ENCODE peak calls at places on chromosomes 5 and 9, in six cellular contexts. One of them, this sample, is unnamed.

GRCh38 chr5:171475551-171476035 is 56.1 kb downstream of the FGF18 start:
- DNase-seq in stomach: no peak
- DNase-seq in H1: no peak
- DNase-seq in mammary epithelial cell: peak; percentile 8
- DNase-seq in mesendoderm: no peak
- DNase-seq in IMR-90: no peak
- DNase-seq in this sample: no peak

GRCh38 chr5:151016700-151017099 is 3.7 kb upstream of the GPX3 start:
- DNase-seq in stomach: no peak
- DNase-seq in mesendoderm: no peak
- DNase-seq in H1: no peak
- DNase-seq in IMR-90: no peak
- DNase-seq in mammary epithelial cell: no peak
- DNase-seq in this sample: no peak

GRCh38 chr5:104951829-104952228 is 1389.2 kb upstream of the NUDT12 start:
- DNase-seq in H1: no peak
- DNase-seq in IMR-90: no peak
- DNase-seq in mammary epithelial cell: no peak
- DNase-seq in stomach: no peak
- DNase-seq in mesendoderm: peak; percentile 7
- DNase-seq in this sample: no peak

GRCh38 chr5:128258387-128258786 is 174.8 kb downstream of the SLC12A2 start:
- DNase-seq in IMR-90: no peak
- DNase-seq in mammary epithelial cell: no peak
- DNase-seq in mesendoderm: no peak
- DNase-seq in stomach: no peak
- DNase-seq in H1: no peak
- DNase-seq in this sample: no peak

GRCh38 chr9:134228649-134229048 is 64.3 kb upstream of the RNU6ATAC start:
- DNase-seq in IMR-90: no peak
- DNase-seq in mammary epithelial cell: no peak
- DNase-seq in H1: no peak
- DNase-seq in stomach: no peak
- DNase-seq in mesendoderm: no peak
- DNase-seq in this sample: no peak

GRCh38 chr5:39080597-39081204 is 6.5 kb upstream of the RICTOR start:
- DNase-seq in IMR-90: peak; percentile 73
- DNase-seq in mammary epithelial cell: peak; percentile 65
- DNase-seq in H1: no peak
- DNase-seq in stomach: peak; percentile 50
- DNase-seq in mesendoderm: peak; percentile 75
- DNase-seq in this sample: peak; percentile 26

GRCh38 chr5:125865166-125865815 is 557.9 kb upstream of the GRAMD2B start:
- DNase-seq in mesendoderm: no peak
- DNase-seq in IMR-90: peak; percentile 3
- DNase-seq in stomach: no peak
- DNase-seq in mammary epithelial cell: peak; percentile 56
- DNase-seq in H1: no peak
- DNase-seq in this sample: no peak

GRCh38 chr5:69502375-69503143 is 10.0 kb downstream of the OCLN start:
- DNase-seq in IMR-90: peak; percentile 87
- DNase-seq in stomach: no peak
- DNase-seq in H1: no peak
- DNase-seq in mesendoderm: peak; percentile 51
- DNase-seq in mammary epithelial cell: peak; percentile 88
- DNase-seq in this sample: peak; percentile 60

GRCh38 chr9:89522261-89522978 is 24.5 kb upstream of the SEMA4D start:
- DNase-seq in H1: no peak
- DNase-seq in IMR-90: no peak
- DNase-seq in stomach: peak; percentile 49
- DNase-seq in mammary epithelial cell: no peak
- DNase-seq in mesendoderm: no peak
- DNase-seq in this sample: no peak

GRCh38 chr5:179148703-179149170 is 88.6 kb downstream of the ZNF354C start:
- DNase-seq in mammary epithelial cell: no peak
- DNase-seq in stomach: no peak
- DNase-seq in IMR-90: no peak
- DNase-seq in H1: no peak
- DNase-seq in mesendoderm: no peak
- DNase-seq in this sample: no peak

GRCh38 chr9:82456621-82457020 is 468.0 kb downstream of the SPATA31D1 start:
- DNase-seq in stomach: no peak
- DNase-seq in IMR-90: peak; percentile 76
- DNase-seq in H1: no peak
- DNase-seq in mammary epithelial cell: peak; percentile 50
- DNase-seq in mesendoderm: no peak
- DNase-seq in this sample: peak; percentile 33

GRCh38 chr5:17190242-17190778 is 27.1 kb upstream of the BASP1 start:
- DNase-seq in H1: no peak
- DNase-seq in mammary epithelial cell: peak; percentile 29
- DNase-seq in mesendoderm: peak; percentile 76
- DNase-seq in stomach: no peak
- DNase-seq in IMR-90: peak; percentile 84
- DNase-seq in this sample: no peak

GRCh38 chr9:19876569-19877316 is 87.9 kb upstream of the SLC24A2 start:
- DNase-seq in mesendoderm: no peak
- DNase-seq in mammary epithelial cell: peak; percentile 41
- DNase-seq in H1: no peak
- DNase-seq in IMR-90: no peak
- DNase-seq in stomach: no peak
- DNase-seq in this sample: no peak

GRCh38 chr5:17248999-17249634 is 31.7 kb downstream of the BASP1 start:
- DNase-seq in H1: no peak
- DNase-seq in stomach: no peak
- DNase-seq in IMR-90: peak; percentile 99
- DNase-seq in mesendoderm: peak; percentile 94
- DNase-seq in mammary epithelial cell: peak; percentile 96
- DNase-seq in this sample: peak; percentile 81

GRCh38 chr5:151483176-151483575 is 35.8 kb downstream of the SLC36A1 start:
- DNase-seq in stomach: no peak
- DNase-seq in H1: no peak
- DNase-seq in mesendoderm: no peak
- DNase-seq in mammary epithelial cell: no peak
- DNase-seq in IMR-90: peak; percentile 46
- DNase-seq in this sample: no peak

GRCh38 chr5:168443950-168444700 is 42.1 kb upstream of the RARS1 start:
- DNase-seq in stomach: no peak
- DNase-seq in mesendoderm: no peak
- DNase-seq in IMR-90: peak; percentile 75
- DNase-seq in mammary epithelial cell: no peak
- DNase-seq in H1: no peak
- DNase-seq in this sample: no peak

GRCh38 chr5:150322202-150322601 is 19.5 kb upstream of the ARSI start:
- DNase-seq in IMR-90: peak; percentile 87
- DNase-seq in mesendoderm: no peak
- DNase-seq in H1: no peak
- DNase-seq in stomach: no peak
- DNase-seq in mammary epithelial cell: peak; percentile 85
- DNase-seq in this sample: peak; percentile 66

DNA sequence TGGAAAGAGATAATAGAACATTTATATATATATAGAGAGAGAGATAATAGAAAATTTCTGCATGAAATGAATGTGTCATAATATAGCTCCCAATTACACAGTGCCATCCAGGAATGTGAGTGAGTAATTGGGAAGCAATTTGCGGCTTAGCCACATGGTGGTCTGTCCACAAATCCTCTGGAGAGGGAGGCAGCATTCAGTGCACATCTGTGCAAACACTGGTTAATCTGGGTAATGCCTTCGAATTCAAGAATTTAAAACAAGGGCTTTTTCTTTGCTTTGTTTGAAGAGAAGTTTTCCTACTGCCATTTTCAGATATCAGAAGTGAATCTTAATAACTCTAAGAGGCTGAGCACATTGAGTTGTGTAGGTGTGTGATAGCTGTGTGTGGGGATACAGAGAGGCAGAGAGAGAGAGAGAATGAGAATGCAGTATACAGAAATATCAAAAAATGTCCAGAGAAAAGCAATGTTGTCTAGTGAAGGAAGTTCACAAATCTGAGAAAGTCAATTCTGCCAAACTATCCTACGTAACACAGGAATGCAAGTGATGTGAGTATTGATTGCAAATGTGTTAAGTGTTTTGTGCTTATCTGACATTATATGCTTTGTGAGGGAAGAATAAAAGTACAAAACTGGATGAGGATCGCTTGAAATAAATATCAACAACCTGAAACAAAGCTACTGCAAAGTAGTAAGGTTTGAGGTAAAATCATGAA is 134.6 kb downstream of the EDIL3 start:
- DNase-seq in mesendoderm: peak; percentile 56
- DNase-seq in mammary epithelial cell: no peak
- DNase-seq in IMR-90: peak; percentile 79
- DNase-seq in H1: no peak
- DNase-seq in stomach: no peak
- DNase-seq in this sample: no peak
- H3K27ac ChIP-seq in mesendoderm: no peak overlapping the region
- H3K27ac ChIP-seq in mammary epithelial cell: no peak overlapping the region
- H3K27ac ChIP-seq in IMR-90: no peak overlapping the region
- H3K27ac ChIP-seq in H1: no peak overlapping the region
- H3K27ac ChIP-seq in stomach: no peak overlapping the region
- H3K27ac ChIP-seq in this sample: no peak overlapping the region

DNA sequence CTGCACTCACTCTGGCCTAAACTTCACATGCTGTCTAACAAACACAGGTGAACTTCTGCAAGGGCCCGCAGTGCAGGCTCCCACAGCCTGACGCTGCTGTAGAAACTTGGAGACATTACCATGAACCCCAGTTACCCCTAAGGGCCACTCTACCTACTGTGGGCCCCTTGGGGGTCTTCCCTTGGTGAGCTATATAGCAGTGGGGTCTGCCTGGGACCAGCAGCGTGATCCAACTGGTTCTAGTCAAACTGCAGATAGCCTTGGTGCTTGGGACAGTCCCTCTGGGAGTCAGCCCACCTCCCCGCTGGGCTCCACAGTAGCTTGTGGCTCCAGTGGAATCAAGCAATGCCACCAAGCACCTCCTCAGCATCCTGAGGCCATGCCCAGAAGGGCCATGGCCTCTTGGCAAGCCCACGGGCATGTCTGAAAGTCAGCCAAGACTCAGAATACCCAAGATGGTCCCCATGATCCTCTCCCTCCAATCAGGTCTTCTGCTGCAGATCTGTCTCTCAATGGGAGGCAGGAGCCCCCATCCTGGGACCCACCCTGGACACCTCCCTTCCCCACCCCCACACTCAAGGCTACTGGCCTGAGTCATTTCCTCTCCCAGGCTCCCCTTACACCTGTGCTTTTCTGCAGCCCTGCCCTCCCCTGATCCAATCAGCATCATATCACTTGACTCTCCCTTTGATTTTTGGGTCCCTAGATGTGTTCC is 230.0 kb upstream of the IRX1 start:
- DNase-seq in IMR-90: no peak
- DNase-seq in stomach: no peak
- DNase-seq in mammary epithelial cell: no peak
- DNase-seq in mesendoderm: no peak
- DNase-seq in H1: no peak
- DNase-seq in this sample: no peak
- H3K27ac ChIP-seq in IMR-90: no peak overlapping the region
- H3K27ac ChIP-seq in stomach: no peak overlapping the region
- H3K27ac ChIP-seq in mammary epithelial cell: no peak overlapping the region
- H3K27ac ChIP-seq in mesendoderm: no peak overlapping the region
- H3K27ac ChIP-seq in H1: no peak overlapping the region
- H3K27ac ChIP-seq in this sample: no peak overlapping the region

GRCh38 chr9:113772121-113772885 is 103.8 kb upstream of the ZNF618 start:
- DNase-seq in stomach: no peak
- DNase-seq in mesendoderm: no peak
- DNase-seq in mammary epithelial cell: peak; percentile 24
- DNase-seq in IMR-90: peak; percentile 52
- DNase-seq in H1: no peak
- DNase-seq in this sample: no peak

GRCh38 chr9:113774968-113775367 is 101.1 kb upstream of the ZNF618 start:
- DNase-seq in mammary epithelial cell: no peak
- DNase-seq in mesendoderm: no peak
- DNase-seq in H1: peak; percentile 33
- DNase-seq in stomach: no peak
- DNase-seq in IMR-90: no peak
- DNase-seq in this sample: no peak

GRCh38 chr9:113771199-113771598 is 104.9 kb upstream of the ZNF618 start:
- DNase-seq in mesendoderm: no peak
- DNase-seq in H1: no peak
- DNase-seq in IMR-90: no peak
- DNase-seq in mammary epithelial cell: no peak
- DNase-seq in stomach: no peak
- DNase-seq in this sample: no peak

GRCh38 chr9:113775714-113776113 is 100.4 kb upstream of the ZNF618 start:
- DNase-seq in H1: no peak
- DNase-seq in mesendoderm: peak; percentile 11
- DNase-seq in mammary epithelial cell: no peak
- DNase-seq in IMR-90: no peak
- DNase-seq in stomach: no peak
- DNase-seq in this sample: no peak

GRCh38 chr9:113776194-113776593 is 99.9 kb upstream of the ZNF618 start:
- DNase-seq in stomach: no peak
- DNase-seq in H1: peak; percentile 2
- DNase-seq in IMR-90: no peak
- DNase-seq in mammary epithelial cell: no peak
- DNase-seq in mesendoderm: no peak
- DNase-seq in this sample: no peak
- H3K27ac ChIP-seq in stomach: no peak overlapping the region
- H3K27ac ChIP-seq in H1: no peak overlapping the region
- H3K27ac ChIP-seq in IMR-90: no peak overlapping the region
- H3K27ac ChIP-seq in mammary epithelial cell: no peak overlapping the region
- H3K27ac ChIP-seq in mesendoderm: no peak overlapping the region
- H3K27ac ChIP-seq in this sample: no peak overlapping the region

DNA sequence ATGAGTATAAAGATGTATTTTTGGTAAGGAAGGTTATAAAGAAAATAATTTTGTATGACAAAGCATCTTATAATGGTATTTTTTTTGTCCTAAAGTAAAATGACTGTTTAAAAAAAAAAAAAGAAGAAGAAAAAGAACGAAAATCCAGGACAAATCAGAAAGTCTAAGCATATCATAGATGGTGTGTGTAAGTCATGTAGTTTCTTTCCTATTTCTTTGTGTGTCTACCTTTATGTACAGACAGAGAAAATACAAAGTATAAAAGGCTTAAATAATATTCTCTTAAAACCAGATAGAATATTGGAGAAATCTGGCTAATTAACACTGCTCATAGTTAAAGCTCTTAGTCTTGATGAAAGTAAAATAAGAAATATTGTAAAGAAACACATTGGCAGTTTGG is 7.7 kb downstream of the RIGI start:
- DNase-seq in IMR-90: no peak
- DNase-seq in H1: no peak
- DNase-seq in stomach: no peak
- DNase-seq in mesendoderm: peak; percentile 42
- DNase-seq in mammary epithelial cell: no peak
- DNase-seq in this sample: no peak
- H3K27ac ChIP-seq in IMR-90: no peak overlapping the region
- H3K27ac ChIP-seq in H1: no peak overlapping the region
- H3K27ac ChIP-seq in stomach: no peak overlapping the region
- H3K27ac ChIP-seq in mesendoderm: no peak overlapping the region
- H3K27ac ChIP-seq in mammary epithelial cell: no peak overlapping the region
- H3K27ac ChIP-seq in this sample: no peak overlapping the region

GRCh38 chr5:65191554-65192126 is 290.1 kb downstream of the ADAMTS6 start:
- DNase-seq in mammary epithelial cell: no peak
- DNase-seq in IMR-90: no peak
- DNase-seq in mesendoderm: no peak
- DNase-seq in stomach: no peak
- DNase-seq in H1: no peak
- DNase-seq in this sample: no peak
- H3K27ac ChIP-seq in mammary epithelial cell: peak overlapping the region; percentile 94
- H3K27ac ChIP-seq in IMR-90: peak overlapping the region; percentile 64
- H3K27ac ChIP-seq in mesendoderm: no peak overlapping the region
- H3K27ac ChIP-seq in stomach: no peak overlapping the region
- H3K27ac ChIP-seq in H1: no peak overlapping the region
- H3K27ac ChIP-seq in this sample: peak overlapping the region; percentile 99

This sample was measured in epithelial cell of prostate.